ENCODE peak calls at places on chromosomes 16 and 17, in six cellular contexts. S, W, J, U, O and Z are unnamed samples.

GRCh38 chr16:14307059-14307531 is 236.0 kb downstream of the MRTFB start:
- DNase-seq in S (no peak), W (no peak), J (peak), U (no peak), O (no peak), Z (no peak)

GRCh38 chr17:76385892-76386786 is 1.7 kb downstream of the SPHK1 start:
- DNase-seq in S (peak), W (peak), J (peak), U (peak), O (peak), Z (peak)

GRCh38 chr17:14756469-14756868 is 455.6 kb downstream of the HS3ST3B1 start:
- DNase-seq in S (no peak), W (no peak), J (no peak), U (no peak), O (no peak), Z (no peak)

GRCh38 chr17:38431343-38432145 is 3.3 kb downstream of the ARHGAP23 start:
- DNase-seq in S (no peak), W (no peak), J (no peak), U (no peak), O (peak), Z (no peak)

GRCh38 chr16:10987361-10988163 is 43.2 kb downstream of the CLEC16A start:
- DNase-seq in S (no peak), W (no peak), J (no peak), U (no peak), O (no peak), Z (no peak)

GRCh38 chr16:84922351-84923135 is 88.8 kb downstream of the ZDHHC7 start:
- DNase-seq in S (peak), W (peak), J (no peak), U (no peak), O (peak), Z (no peak)

GRCh38 chr17:44734272-44734671 is 24.5 kb upstream of the ADAM11 start:
- DNase-seq in S (no peak), W (no peak), J (peak), U (no peak), O (no peak), Z (no peak)

GRCh38 chr16:13957197-13958078 is 37.5 kb downstream of the ERCC4 start:
- DNase-seq in S (peak), W (peak), J (no peak), U (peak), O (peak), Z (peak)

GRCh38 chr17:35729405-35729833 is 2.0 kb upstream of the RASL10B start:
- DNase-seq in S (no peak), W (no peak), J (no peak), U (no peak), O (no peak), Z (no peak)

GRCh38 chr16:63744077-63744874 is 1377.6 kb downstream of the CDH11 start:
- DNase-seq in S (no peak), W (no peak), J (no peak), U (no peak), O (no peak), Z (no peak)

GRCh38 chr17:18920911-18921441 is 31.0 kb upstream of the SLC5A10 start:
- DNase-seq in S (no peak), W (no peak), J (no peak), U (no peak), O (no peak), Z (no peak)

GRCh38 chr17:773467-774319 is 8.4 kb downstream of the GLOD4 start:
- DNase-seq in S (no peak), W (no peak), J (no peak), U (no peak), O (no peak), Z (no peak)

GRCh38 chr17:81043725-81044427 is 8.9 kb downstream of the BAIAP2 start:
- DNase-seq in S (peak), W (no peak), J (peak), U (peak), O (no peak), Z (peak)

GRCh38 chr17:29620271-29620670 is 2.4 kb downstream of the CORO6 start:
- DNase-seq in S (no peak), W (no peak), J (no peak), U (peak), O (no peak), Z (peak)

GRCh38 chr17:45226620-45227019 is 4.9 kb downstream of the FMNL1 start:
- DNase-seq in S (peak), W (no peak), J (no peak), U (no peak), O (no peak), Z (no peak)

GRCh38 chr17:76901542-76902197 is 33.5 kb downstream of the MGAT5B start:
- DNase-seq in S (peak), W (no peak), J (no peak), U (no peak), O (no peak), Z (no peak)

GRCh38 chr16:85350973-85351372 is 238.7 kb upstream of the CIBAR2 start:
- DNase-seq in S (peak), W (peak), J (no peak), U (peak), O (peak), Z (peak)

GRCh38 chr16:4016648-4017047 is 99.6 kb downstream of the ADCY9 start:
- DNase-seq in S (no peak), W (no peak), J (no peak), U (no peak), O (no peak), Z (no peak)

GRCh38 chr17:7263071-7263800 is 958 bp upstream of the CLDN7 start:
- DNase-seq in S (no peak), W (no peak), J (no peak), U (peak), O (no peak), Z (no peak)
- TF ChIP-seq POLR2A in S (no peak), W (no peak), J (no peak), U (peak), O (no peak), Z (no peak)

DNA sequence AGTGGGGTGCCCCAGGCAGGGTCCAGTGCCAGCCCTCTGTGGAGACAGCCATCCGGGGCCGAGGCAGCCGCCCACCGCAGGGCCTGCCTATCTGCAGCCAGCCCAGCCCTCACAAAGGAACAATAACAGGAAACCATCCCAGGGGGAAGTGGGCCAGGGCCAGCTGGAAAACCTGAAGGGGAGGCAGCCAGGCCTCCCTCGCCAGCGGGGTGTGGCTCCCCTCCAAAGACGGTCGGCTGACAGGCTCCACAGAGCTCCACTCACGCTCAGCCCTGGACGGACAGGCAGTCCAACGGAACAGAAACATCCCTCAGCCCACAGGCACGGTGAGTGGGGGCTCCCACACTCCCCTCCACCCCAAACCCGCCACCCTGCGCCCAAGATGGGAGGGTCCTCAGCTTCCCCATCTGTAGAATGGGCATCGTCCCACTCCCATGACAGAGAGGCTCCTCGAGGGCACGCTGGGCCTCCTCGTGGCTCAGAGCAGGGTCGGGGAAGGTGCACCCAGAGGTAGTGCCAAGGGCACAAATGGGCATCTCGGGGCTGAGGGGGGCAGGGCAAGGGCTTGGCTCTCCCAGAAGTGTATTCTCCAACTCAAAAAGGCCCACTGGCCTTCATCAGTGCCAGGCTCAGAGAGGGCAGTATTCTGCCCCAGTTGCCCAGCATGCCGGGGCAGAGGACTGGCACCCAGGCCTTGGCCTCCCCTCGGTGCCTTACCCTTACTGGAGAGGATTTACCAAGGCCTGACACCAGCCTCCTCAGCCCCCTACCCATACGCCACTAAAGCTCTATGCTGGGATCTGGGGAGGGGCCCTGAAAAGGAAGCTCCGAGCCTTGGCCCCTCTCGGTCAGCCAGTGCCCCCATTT is at the start of gene CDH5:
- DNase-seq in S (peak), W (peak), J (peak), U (no peak), O (peak), Z (no peak)
- TF ChIP-seq POLR2A in S (no peak), W (peak), J (no peak), U (no peak), O (no peak), Z (no peak)

GRCh38 chr17:55344514-55344997 is 77.1 kb downstream of the MMD start:
- DNase-seq in S (no peak), W (no peak), J (no peak), U (no peak), O (no peak), Z (no peak)
- TF ChIP-seq POLR2A in S (no peak), W (no peak), J (no peak), U (no peak), O (no peak), Z (no peak)

DNA sequence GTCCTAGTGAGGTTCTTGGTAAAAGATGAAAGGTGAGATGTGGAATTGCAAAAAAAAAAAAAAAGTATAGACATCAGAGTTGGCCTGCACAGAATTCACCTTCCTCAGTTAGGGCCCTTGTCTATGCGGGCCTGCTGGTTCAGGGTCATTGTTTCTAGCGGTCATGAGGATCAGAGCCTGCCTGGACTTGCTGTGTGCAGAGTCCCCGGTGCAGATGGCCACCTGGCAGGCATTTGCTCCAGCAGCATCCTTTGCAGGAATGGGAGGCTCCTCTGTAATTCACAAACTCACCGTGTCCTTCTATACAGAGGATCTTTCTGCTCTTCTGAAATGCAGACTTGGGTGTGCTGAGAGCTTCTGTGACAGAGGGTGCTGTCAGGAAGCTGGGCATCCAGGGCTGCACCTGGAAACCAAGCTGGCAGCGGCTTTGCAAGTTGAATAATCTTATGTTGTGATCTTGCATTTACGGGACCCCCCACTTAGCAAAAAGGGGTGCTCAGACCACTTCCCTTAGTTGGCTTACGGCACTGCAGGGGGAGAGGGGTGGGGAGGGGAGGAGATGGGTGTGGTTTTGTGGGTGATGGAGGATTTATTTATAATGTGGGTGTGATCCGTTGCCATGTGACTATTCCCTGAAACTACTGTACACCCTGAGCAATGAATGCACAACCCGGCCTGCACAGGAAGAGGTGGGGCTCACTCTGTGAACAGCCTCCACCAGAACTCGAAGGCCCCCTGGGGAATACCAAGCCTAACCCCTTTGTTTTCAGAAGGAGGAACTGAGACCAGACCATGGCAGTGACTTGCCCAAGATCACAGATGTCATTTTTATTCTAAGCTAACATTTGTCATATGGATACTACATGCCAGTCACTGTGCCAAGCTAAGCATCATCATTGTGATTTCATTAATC is 178.2 kb downstream of the PRKCB start:
- DNase-seq in S (peak), W (no peak), J (peak), U (no peak), O (no peak), Z (no peak)
- TF ChIP-seq POLR2A in S (no peak), W (no peak), J (no peak), U (no peak), O (no peak), Z (no peak)